ENCODE peak calls at places on chromosome 21, in ten cellular contexts. S, E, J, W, D, Z, U, O, Y and M are unnamed samples.

GRCh38 chr21:22900511-22900910 is 1902.3 kb downstream of the NCAM2 start:
- DNase-seq in S (no peak), E (no peak), J (no peak), W (peak; percentile 79), D (no peak), Z (no peak), U (no peak), O (no peak), Y (no peak), M (no peak)

GRCh38 chr21:33025471-33026298 is at the start of gene OLIG2:
- DNase-seq in S (no peak), E (no peak), J (no peak), W (no peak), D (no peak), Z (no peak), U (no peak), O (no peak), Y (no peak), M (no peak)

GRCh38 chr21:24023402-24023801 is 1583.9 kb downstream of the MRPL39 start:
- DNase-seq in S (no peak), E (no peak), J (no peak), W (no peak), D (no peak), Z (no peak), U (no peak), O (no peak), Y (no peak), M (no peak)

GRCh38 chr21:38351961-38352521 is 95.2 kb downstream of the KCNJ15 start:
- DNase-seq in S (no peak), E (no peak), J (no peak), W (peak; percentile 90), D (no peak), Z (no peak), U (no peak), O (peak; percentile 91), Y (no peak), M (no peak)

GRCh38 chr21:29939859-29940245 is at the start of gene GRIK1:
- DNase-seq in S (no peak), E (no peak), J (no peak), W (peak; percentile 1), D (no peak), Z (peak; percentile 16), U (no peak), O (peak; percentile 5), Y (no peak), M (no peak)

GRCh38 chr21:15781986-15782385 is 52.2 kb downstream of the USP25 start:
- DNase-seq in S (no peak), E (no peak), J (no peak), W (no peak), D (no peak), Z (no peak), U (no peak), O (no peak), Y (no peak), M (no peak)

GRCh38 chr21:25464275-25464674 is 143.0 kb downstream of the MRPL39 start:
- DNase-seq in S (no peak), E (no peak), J (no peak), W (peak; percentile 12), D (no peak), Z (no peak), U (no peak), O (no peak), Y (no peak), M (no peak)

GRCh38 chr21:28138272-28138671 is 854.4 kb downstream of the LTN1 start:
- DNase-seq in S (no peak), E (no peak), J (no peak), W (no peak), D (no peak), Z (no peak), U (no peak), O (no peak), Y (no peak), M (no peak)

GRCh38 chr21:37582613-37583012 is 216.0 kb downstream of the DYRK1A start:
- DNase-seq in S (no peak), E (no peak), J (no peak), W (no peak), D (peak; percentile 26), Z (peak; percentile 27), U (no peak), O (peak; percentile 64), Y (no peak), M (no peak)

GRCh38 chr21:40680311-40680710 is 166.6 kb downstream of the DSCAM start:
- DNase-seq in S (no peak), E (no peak), J (no peak), W (no peak), D (no peak), Z (no peak), U (no peak), O (no peak), Y (no peak), M (no peak)

GRCh38 chr21:34342476-34342875 is 21.3 kb upstream of the KCNE2 start:
- DNase-seq in S (no peak), E (no peak), J (no peak), W (no peak), D (no peak), Z (no peak), U (no peak), O (no peak), Y (no peak), M (no peak)

GRCh38 chr21:17495680-17496079 is 17.2 kb upstream of the CXADR start:
- DNase-seq in S (no peak), E (no peak), J (no peak), W (no peak), D (no peak), Z (no peak), U (no peak), O (no peak), Y (no peak), M (no peak)

GRCh38 chr21:39556176-39556575 is 56.6 kb upstream of the B3GALT5 start:
- DNase-seq in S (no peak), E (no peak), J (no peak), W (no peak), D (no peak), Z (no peak), U (no peak), O (no peak), Y (no peak), M (no peak)

GRCh38 chr21:30707409-30707808 is 11.2 kb downstream of the KRTAP21-3 start:
- DNase-seq in S (no peak), E (no peak), J (no peak), W (no peak), D (no peak), Z (no peak), U (no peak), O (no peak), Y (no peak), M (no peak)

GRCh38 chr21:45405271-45405818 is 380 bp downstream of the COL18A1 start:
- DNase-seq in S (peak; percentile 72), E (no peak), J (no peak), W (no peak), D (no peak), Z (peak; percentile 35), U (no peak), O (peak; percentile 57), Y (no peak), M (no peak)

GRCh38 chr21:45404726-45405270 is at the start of gene COL18A1:
- DNase-seq in S (peak; percentile 72), E (no peak), J (no peak), W (no peak), D (no peak), Z (peak; percentile 60), U (no peak), O (peak; percentile 67), Y (peak; percentile 61), M (peak; percentile 14)

GRCh38 chr21:45401916-45402900 is 2.8 kb upstream of the COL18A1 start:
- DNase-seq in S (peak; percentile 49), E (no peak), J (no peak), W (no peak), D (no peak), Z (no peak), U (no peak), O (no peak), Y (no peak), M (no peak)

GRCh38 chr21:45403825-45404725 is 890 bp upstream of the COL18A1 start:
- DNase-seq in S (peak; percentile 55), E (peak; percentile 36), J (peak; percentile 76), W (peak; percentile 73), D (no peak), Z (peak; percentile 47), U (no peak), O (peak; percentile 58), Y (no peak), M (peak; percentile 15)

GRCh38 chr21:45403133-45403824 is 1.7 kb upstream of the COL18A1 start:
- DNase-seq in S (peak; percentile 48), E (no peak), J (no peak), W (peak; percentile 75), D (no peak), Z (no peak), U (no peak), O (no peak), Y (no peak), M (no peak)
- H3K27me3 ChIP-seq in S (no peaks in the 10 kb centered on the region), E (peaks cover 11% of the 10 kb centered on the region), J (no peaks in the 10 kb centered on the region), W (peaks cover 3% of the 10 kb centered on the region), D (peaks cover 14% of the 10 kb centered on the region), Z (no peaks in the 10 kb centered on the region), U (peaks cover 21% of the 10 kb centered on the region), O (no peaks in the 10 kb centered on the region), Y (peaks cover 4% of the 10 kb centered on the region), M (peaks cover 19% of the 10 kb centered on the region)

GRCh38 chr21:43590220-43590619 is 69.1 kb downstream of the HSF2BP start:
- DNase-seq in S (no peak), E (no peak), J (no peak), W (peak; percentile 96), D (no peak), Z (no peak), U (no peak), O (peak; percentile 57), Y (no peak), M (no peak)
- H3K4me3 ChIP-seq in S (no peak overlapping the region), E (no peak overlapping the region), J (no peak overlapping the region), W (no peak overlapping the region), D (no peak overlapping the region), Z (no peak overlapping the region), U (no peak overlapping the region), O (no peak overlapping the region), Y (no peak overlapping the region), M (no peak overlapping the region)

GRCh38 chr21:35354078-35354477 is 305.0 kb upstream of the RUNX1 start:
- DNase-seq in S (no peak), E (no peak), J (no peak), W (no peak), D (no peak), Z (no peak), U (no peak), O (no peak), Y (no peak), M (no peak)
- H3K27me3 ChIP-seq in S (no peaks in the 10 kb centered on the region), E (no peaks in the 10 kb centered on the region), J (no peaks in the 10 kb centered on the region), W (no peaks in the 10 kb centered on the region), D (no peaks in the 10 kb centered on the region), Z (no peaks in the 10 kb centered on the region), U (no peaks in the 10 kb centered on the region), O (no peaks in the 10 kb centered on the region), Y (no peaks in the 10 kb centered on the region), M (no peaks in the 10 kb centered on the region)

DNA sequence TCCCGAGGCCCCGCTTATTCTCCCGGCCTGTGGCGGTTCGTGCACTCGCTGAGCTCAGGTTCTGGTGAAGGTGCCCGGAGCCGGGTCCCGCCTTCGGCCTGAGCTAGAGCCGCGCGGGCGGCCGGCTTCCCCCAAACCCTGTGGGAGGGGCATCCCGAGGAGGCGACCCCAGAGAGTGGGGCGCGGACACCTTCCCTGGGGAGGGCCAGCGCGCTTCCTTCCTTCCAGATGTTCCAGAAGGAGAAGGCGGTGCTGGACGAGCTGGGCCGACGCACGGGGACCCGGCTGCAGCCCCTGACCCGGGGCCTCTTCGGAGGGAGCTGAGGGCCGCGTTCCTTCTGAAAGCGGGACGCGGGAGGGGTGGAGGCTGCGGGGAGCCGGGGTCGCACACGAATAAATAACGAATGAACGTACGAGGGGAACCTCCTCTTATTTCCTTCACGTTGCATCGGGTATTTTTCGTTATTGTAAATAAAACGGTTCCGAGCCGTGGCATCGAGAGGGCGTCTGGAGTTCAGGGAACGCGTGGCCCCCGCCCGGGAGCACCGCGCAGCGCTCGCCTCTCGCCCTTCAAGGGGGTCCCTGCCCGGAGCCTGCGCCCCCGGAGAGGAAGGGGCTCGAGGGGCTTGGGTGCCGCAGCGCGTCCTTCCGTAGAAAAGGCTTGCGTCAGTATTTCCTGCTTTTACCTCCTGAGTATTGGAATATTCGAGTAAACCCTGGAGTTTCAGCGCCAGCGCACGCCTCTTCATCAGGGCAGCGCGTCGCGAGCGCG is 11.4 kb downstream of the YBEY start:
- DNase-seq in S (no peak), E (no peak), J (no peak), W (no peak), D (no peak), Z (no peak), U (peak; percentile 34), O (peak; percentile 60), Y (no peak), M (no peak)
- H3K4me3 ChIP-seq in S (peak overlapping the region; percentile 38), E (peak overlapping the region; percentile 22), J (peak overlapping the region; percentile 41), W (peak overlapping the region; percentile 38), D (peak overlapping the region; percentile 45), Z (no peak overlapping the region), U (peak overlapping the region; percentile 36), O (peak overlapping the region; percentile 41), Y (peak overlapping the region; percentile 51), M (no peak overlapping the region)